ENCODE peak calls at places on chromosome 12, in ten cellular contexts. R is tibial nerve; N is astrocyte of the cerebellum; W is CD8-positive, alpha-beta T cell; B is neuronal stem cell; F is MV-4-11; H is activated B cell treated with CpG ODN at 0.5 μM for 24 hours; C is GM20000; X is astrocyte of the spinal cord; G is NCI-H345. S is an unnamed sample.

GRCh38 chr12:47905313-47905730 is 528 bp upstream of the VDR start:
- DNase-seq in G (no peak), N (no peak), C (peak), X (peak), H (no peak), F (no peak), W (no peak), B (no peak), R (peak), S (peak)

GRCh38 chr12:47686645-47687240 is 19.1 kb downstream of the RPAP3 start:
- DNase-seq in B (peak), F (peak), N (peak), C (peak), H (no peak), R (no peak), X (peak), G (no peak), W (no peak), S (peak)

GRCh38 chr12:89980236-89980635 is 271.6 kb upstream of the ATP2B1 start:
- DNase-seq in W (no peak), X (no peak), N (no peak), H (no peak), R (no peak), C (no peak), B (no peak), F (peak), G (no peak), S (no peak)

GRCh38 chr12:1077036-1077803 is 86.2 kb downstream of the ERC1 start:
- DNase-seq in N (no peak), B (no peak), R (no peak), H (no peak), W (no peak), G (no peak), C (no peak), X (no peak), F (no peak), S (no peak)

GRCh38 chr12:56361487-56362129 is 1.0 kb downstream of the APOF start:
- DNase-seq in G (no peak), C (no peak), R (no peak), X (no peak), W (no peak), B (no peak), H (no peak), N (no peak), F (no peak), S (no peak)

GRCh38 chr12:91717804-91718203 is 427.8 kb downstream of the BTG1 start:
- DNase-seq in G (no peak), F (no peak), X (no peak), N (no peak), H (no peak), R (no peak), C (no peak), B (no peak), W (no peak), S (no peak)

GRCh38 chr12:29149691-29150382 is 759 bp downstream of the FAR2 start:
- DNase-seq in C (peak), H (no peak), X (no peak), G (no peak), R (no peak), W (no peak), F (no peak), B (no peak), N (no peak), S (no peak)

GRCh38 chr12:97967831-97968230 is 505.2 kb downstream of the RMST start:
- DNase-seq in H (no peak), G (peak), X (no peak), B (no peak), N (no peak), F (no peak), C (no peak), R (no peak), W (no peak), S (no peak)

GRCh38 chr12:101552277-101552676 is 42.5 kb upstream of the MYBPC1 start:
- DNase-seq in N (peak), H (no peak), G (no peak), X (no peak), B (no peak), F (peak), R (no peak), C (no peak), W (no peak), S (peak)

GRCh38 chr12:76548222-76548837 is 11.2 kb downstream of the OSBPL8 start:
- DNase-seq in R (no peak), G (no peak), H (no peak), C (no peak), B (no peak), F (no peak), X (no peak), W (no peak), N (no peak), S (no peak)

GRCh38 chr12:23621910-23622309 is 327.6 kb downstream of the SOX5 start:
- DNase-seq in X (no peak), H (no peak), B (no peak), G (no peak), C (no peak), F (no peak), R (no peak), W (no peak), N (no peak), S (no peak)

GRCh38 chr12:91565246-91565645 is 382.6 kb upstream of the DCN start:
- DNase-seq in F (no peak), R (no peak), N (no peak), W (no peak), G (no peak), X (peak), C (no peak), H (no peak), B (no peak), S (no peak)

GRCh38 chr12:64187370-64187769 is 34.7 kb downstream of the KICS2 start:
- DNase-seq in B (no peak), R (no peak), N (peak), C (no peak), H (no peak), W (no peak), X (peak), F (peak), G (no peak), S (no peak)

GRCh38 chr12:64494998-64495729 is 43.2 kb downstream of the TBK1 start:
- DNase-seq in C (no peak), B (no peak), W (no peak), N (no peak), R (no peak), G (no peak), H (no peak), F (no peak), X (no peak), S (no peak)

GRCh38 chr12:28933176-28933575 is 215.9 kb upstream of the FAR2 start:
- DNase-seq in C (no peak), G (no peak), N (no peak), H (no peak), F (no peak), W (no peak), B (no peak), R (no peak), X (no peak), S (no peak)

GRCh38 chr12:115794659-115795081 is 482.8 kb downstream of the MED13L start:
- DNase-seq in N (no peak), G (peak), X (no peak), C (no peak), R (no peak), F (no peak), W (no peak), H (no peak), B (no peak), S (no peak)

GRCh38 chr12:25364529-25365339 is 114.0 kb upstream of the KRAS start:
- DNase-seq in G (no peak), X (no peak), W (no peak), H (no peak), N (no peak), R (no peak), F (peak), C (peak), B (no peak), S (no peak)

GRCh38 chr12:49296836-49297694 is 2.1 kb downstream of the PRPH start:
- DNase-seq in N (no peak), B (no peak), G (peak), F (no peak), H (peak), X (no peak), C (peak), W (no peak), R (no peak), S (no peak)

GRCh38 chr12:107386569-107386968 is 293.2 kb upstream of the CRY1 start:
- DNase-seq in N (no peak), H (no peak), F (no peak), R (no peak), C (no peak), G (no peak), W (no peak), X (no peak), B (no peak), S (no peak)

GRCh38 chr12:57611810-57612710 is 825 bp downstream of the ARHGEF25 start:
- DNase-seq in C (peak), N (no peak), W (no peak), R (no peak), F (no peak), H (no peak), B (no peak), G (no peak), X (no peak), S (peak)

GRCh38 chr12:20268121-20268732 is 100.1 kb upstream of the PDE3A start:
- DNase-seq in X (peak), N (no peak), G (no peak), B (no peak), F (peak), W (no peak), R (no peak), C (no peak), H (no peak), S (no peak)

GRCh38 chr12:12166751-12167150 is 96.0 kb downstream of the BCL2L14 start:
- DNase-seq in R (no peak), C (no peak), X (no peak), G (no peak), W (no peak), N (no peak), F (no peak), H (no peak), B (no peak), S (no peak)

GRCh38 chr12:46268349-46268616 is 560 bp downstream of the SLC38A1 start:
- DNase-seq in N (no peak), X (no peak), B (no peak), C (peak), F (no peak), H (peak), W (no peak), R (no peak), G (peak), S (no peak)

GRCh38 chr12:42090899-42091298 is 53.8 kb downstream of the GXYLT1 start:
- DNase-seq in B (no peak), X (peak), W (no peak), C (no peak), F (no peak), G (no peak), R (no peak), N (peak), H (no peak), S (no peak)

GRCh38 chr12:88775742-88776151 is 195.5 kb upstream of the KITLG start:
- DNase-seq in X (no peak), W (no peak), G (no peak), H (no peak), C (no peak), B (no peak), R (no peak), F (no peak), N (no peak), S (no peak)

GRCh38 chr12:64666054-64666914 is 56.0 kb downstream of the RASSF3 start:
- DNase-seq in G (no peak), B (no peak), C (no peak), R (no peak), N (no peak), F (peak), X (peak), W (no peak), H (no peak), S (no peak)

GRCh38 chr12:6852651-6853354 is 853 bp downstream of the USP5 start:
- DNase-seq in F (no peak), N (no peak), H (no peak), G (peak), R (no peak), X (peak), B (no peak), W (peak), C (no peak), S (no peak)

S was measured in NCI-H524.